ENCODE peak calls at places on chromosomes 3 and 15, in five cellular contexts. P, G, T, S and L are unnamed samples.

GRCh38 chr3:187753516-187753915 is 8.2 kb upstream of the BCL6 start:
- DNase-seq in P (no peak), G (no peak), T (no peak), S (no peak), L (no peak)

GRCh38 chr3:71103430-71103881 is 480.1 kb downstream of the FOXP1 start:
- DNase-seq in P (peak; percentile 61), G (no peak), T (peak; percentile 95), S (no peak), L (no peak)

GRCh38 chr3:47577583-47578118 is 1.0 kb downstream of the CSPG5 start:
- DNase-seq in P (peak; percentile 20), G (peak; percentile 48), T (peak; percentile 42), S (no peak), L (no peak)

GRCh38 chr3:70774641-70775040 is 462.2 kb upstream of the MDFIC2 start:
- DNase-seq in P (no peak), G (no peak), T (peak; percentile 37), S (no peak), L (no peak)

GRCh38 chr15:77060560-77060959 is 10.3 kb downstream of the TSPAN3 start:
- DNase-seq in P (no peak), G (no peak), T (peak; percentile 72), S (no peak), L (no peak)

GRCh38 chr3:52845157-52845556 is 10.3 kb upstream of the MUSTN1 start:
- DNase-seq in P (no peak), G (no peak), T (peak; percentile 66), S (no peak), L (no peak)

GRCh38 chr3:161221881-161222600 is 930 bp downstream of the NMD3 start:
- DNase-seq in P (peak; percentile 36), G (no peak), T (peak; percentile 41), S (peak; percentile 64), L (no peak)

GRCh38 chr15:65666257-65666656 is 44.5 kb downstream of the SLC24A1 start:
- DNase-seq in P (no peak), G (no peak), T (peak; percentile 81), S (peak; percentile 30), L (no peak)

GRCh38 chr15:40793216-40793989 is 13.5 kb upstream of the ZFYVE19 start:
- DNase-seq in P (peak; percentile 87), G (no peak), T (peak; percentile 95), S (no peak), L (no peak)

GRCh38 chr3:52385157-52385556 is 59.7 kb downstream of the SEMA3G start:
- DNase-seq in P (peak; percentile 40), G (no peak), T (peak; percentile 59), S (peak; percentile 76), L (no peak)

GRCh38 chr3:64268926-64269325 is 43.7 kb upstream of the PRICKLE2 start:
- DNase-seq in P (no peak), G (no peak), T (no peak), S (no peak), L (no peak)

GRCh38 chr3:66267031-66267430 is 46.2 kb downstream of the SLC25A26 start:
- DNase-seq in P (no peak), G (no peak), T (no peak), S (no peak), L (no peak)

GRCh38 chr3:48406443-48407431 is 23.1 kb downstream of the PLXNB1 start:
- DNase-seq in P (no peak), G (peak; percentile 31), T (no peak), S (no peak), L (peak; percentile 34)

GRCh38 chr3:72447059-72447946 is 400.9 kb downstream of the SHQ1 start:
- DNase-seq in P (peak; percentile 95), G (peak; percentile 98), T (peak; percentile 97), S (peak; percentile 99), L (peak; percentile 96)

GRCh38 chr15:93045191-93045785 is 43.7 kb downstream of the RGMA start:
- DNase-seq in P (no peak), G (no peak), T (no peak), S (no peak), L (no peak)

GRCh38 chr15:67774626-67775025 is 50.7 kb upstream of the SKOR1 start:
- DNase-seq in P (no peak), G (no peak), T (no peak), S (no peak), L (no peak)

GRCh38 chr15:73986776-73987056 is 5.4 kb downstream of the STOML1 start:
- DNase-seq in P (no peak), G (peak; percentile 9), T (no peak), S (no peak), L (no peak)

GRCh38 chr3:20105513-20106280 is 65.5 kb downstream of the KAT2B start:
- DNase-seq in P (no peak), G (no peak), T (no peak), S (no peak), L (no peak)

GRCh38 chr3:175002732-175003143 is 143.6 kb downstream of the NAALADL2 start:
- DNase-seq in P (no peak), G (no peak), T (peak; percentile 95), S (no peak), L (no peak)

GRCh38 chr3:45187597-45188210 is 38.4 kb downstream of the TMEM158 start:
- DNase-seq in P (no peak), G (no peak), T (no peak), S (no peak), L (no peak)

GRCh38 chr3:118501152-118501551 is 533.5 kb downstream of the IGSF11 start:
- DNase-seq in P (peak; percentile 57), G (no peak), T (no peak), S (no peak), L (no peak)

GRCh38 chr3:62318365-62318751 is 55.0 kb downstream of the FEZF2 start:
- DNase-seq in P (no peak), G (no peak), T (no peak), S (no peak), L (no peak)

GRCh38 chr3:38730281-38730680 is 80.8 kb upstream of the SCN5A start:
- DNase-seq in P (no peak), G (no peak), T (peak; percentile 69), S (no peak), L (no peak)

GRCh38 chr15:58839485-58839884 is 68.4 kb downstream of the MINDY2 start:
- DNase-seq in P (no peak), G (no peak), T (no peak), S (no peak), L (no peak)

GRCh38 chr3:124845406-124845805 is 41.8 kb downstream of the ITGB5 start:
- DNase-seq in P (peak; percentile 42), G (no peak), T (peak; percentile 94), S (no peak), L (no peak)

GRCh38 chr15:89797678-89798201 is 16.9 kb downstream of the ANPEP start:
- DNase-seq in P (no peak), G (no peak), T (no peak), S (no peak), L (no peak)

GRCh38 chr3:48352546-48352945 is 19.1 kb upstream of the SPINK8 start:
- DNase-seq in P (no peak), G (no peak), T (no peak), S (no peak), L (no peak)

GRCh38 chr3:194606163-194606562 is 27.1 kb downstream of the TMEM44 start:
- DNase-seq in P (no peak), G (no peak), T (no peak), S (no peak), L (no peak)

GRCh38 chr3:162764672-162765071 is 1268.1 kb downstream of the OTOL1 start:
- DNase-seq in P (no peak), G (no peak), T (peak; percentile 19), S (no peak), L (no peak)

GRCh38 chr3:87313641-87314040 is 37.3 kb upstream of the POU1F1 start:
- DNase-seq in P (no peak), G (no peak), T (no peak), S (no peak), L (no peak)

GRCh38 chr3:51642462-51642861 is 28.6 kb upstream of the TEX264 start:
- DNase-seq in P (no peak), G (no peak), T (peak; percentile 36), S (no peak), L (no peak)

GRCh38 chr3:138824114-138824506 is 10.6 kb downstream of the PIK3CB start:
- DNase-seq in P (no peak), G (no peak), T (no peak), S (no peak), L (no peak)

GRCh38 chr3:15899438-15899837 is 101.7 kb upstream of the ANKRD28 start:
- DNase-seq in P (no peak), G (no peak), T (peak; percentile 74), S (no peak), L (no peak)

GRCh38 chr3:14439501-14440167 is 37.2 kb downstream of the SLC6A6 start:
- DNase-seq in P (peak; percentile 82), G (no peak), T (peak; percentile 70), S (no peak), L (no peak)

GRCh38 chr3:173988912-173989311 is 591.4 kb downstream of the NLGN1 start:
- DNase-seq in P (no peak), G (no peak), T (no peak), S (no peak), L (no peak)

GRCh38 chr15:71329041-71329440 is 213.8 kb downstream of the THSD4 start:
- DNase-seq in P (peak; percentile 39), G (no peak), T (peak; percentile 51), S (no peak), L (no peak)

GRCh38 chr15:25717861-25718504 is 145.1 kb downstream of the ATP10A start:
- DNase-seq in P (no peak), G (no peak), T (no peak), S (no peak), L (no peak)

GRCh38 chr3:120111898-120112297 is 17.7 kb upstream of the GSK3B start:
- DNase-seq in P (no peak), G (no peak), T (peak; percentile 47), S (no peak), L (no peak)

GRCh38 chr3:127121850-127122249 is 71.1 kb upstream of the PRR23E start:
- DNase-seq in P (no peak), G (no peak), T (no peak), S (no peak), L (no peak)